ENCODE peak calls at places on chromosomes 12 and 14, in eight cellular contexts. K is keratinocyte; N is choroid plexus epithelial cell; S is ovary; Q is IMR-90; X is foreskin fibroblast; R is endothelial cell of umbilical vein; O is CD8-positive, alpha-beta T cell. G is an unnamed sample.

GRCh38 chr12:44015333-44015941 is 179.6 kb downstream of the TMEM117 start:
- DNase-seq in N (peak), R (peak), X (peak), S (no peak), Q (peak), O (no peak), K (peak), G (peak)

GRCh38 chr12:12004524-12004923 is 66.2 kb upstream of the BCL2L14 start:
- DNase-seq in R (no peak), O (no peak), X (no peak), N (no peak), S (no peak), K (no peak), Q (no peak), G (peak)

GRCh38 chr14:71662291-71662790 is 269.9 kb upstream of the RGS6 start:
- DNase-seq in R (no peak), N (no peak), Q (no peak), O (no peak), S (no peak), K (no peak), X (no peak), G (no peak)

GRCh38 chr12:76240281-76240680 is 107.9 kb downstream of the BBS10 start:
- DNase-seq in N (no peak), X (no peak), K (no peak), R (no peak), S (no peak), Q (no peak), O (no peak), G (no peak)

GRCh38 chr12:570237-570925 is 92.9 kb downstream of the NINJ2 start:
- DNase-seq in O (no peak), N (peak), Q (peak), R (peak), S (peak), K (no peak), X (peak), G (peak)

GRCh38 chr12:105705765-105706164 is 375.3 kb downstream of the C12orf75 start:
- DNase-seq in R (peak), Q (peak), X (peak), K (no peak), S (peak), N (peak), O (no peak), G (peak)

GRCh38 chr12:105888696-105889095 is 250.1 kb downstream of the NUAK1 start:
- DNase-seq in Q (peak), X (no peak), O (no peak), R (no peak), S (no peak), N (no peak), K (no peak), G (peak)

GRCh38 chr12:88431245-88431644 is 149.0 kb downstream of the KITLG start:
- DNase-seq in K (no peak), Q (no peak), O (no peak), S (no peak), N (no peak), R (no peak), X (no peak), G (no peak)

GRCh38 chr14:40204441-40205175 is 772.4 kb upstream of the FBXO33 start:
- DNase-seq in N (no peak), O (no peak), R (no peak), K (no peak), S (no peak), Q (no peak), X (no peak), G (no peak)

GRCh38 chr12:93111791-93112208 is 182.7 kb upstream of the EEA1 start:
- DNase-seq in R (peak), N (no peak), X (no peak), K (no peak), S (no peak), Q (no peak), O (no peak), G (no peak)

GRCh38 chr12:7994731-7995205 is 37.7 kb upstream of the FOXJ2 start:
- DNase-seq in O (no peak), Q (peak), S (no peak), N (peak), K (peak), X (peak), R (no peak), G (peak)

GRCh38 chr12:7989827-7990491 is 42.6 kb upstream of the FOXJ2 start:
- DNase-seq in R (peak), X (no peak), Q (peak), N (no peak), S (no peak), K (no peak), O (peak), G (no peak)

DNA sequence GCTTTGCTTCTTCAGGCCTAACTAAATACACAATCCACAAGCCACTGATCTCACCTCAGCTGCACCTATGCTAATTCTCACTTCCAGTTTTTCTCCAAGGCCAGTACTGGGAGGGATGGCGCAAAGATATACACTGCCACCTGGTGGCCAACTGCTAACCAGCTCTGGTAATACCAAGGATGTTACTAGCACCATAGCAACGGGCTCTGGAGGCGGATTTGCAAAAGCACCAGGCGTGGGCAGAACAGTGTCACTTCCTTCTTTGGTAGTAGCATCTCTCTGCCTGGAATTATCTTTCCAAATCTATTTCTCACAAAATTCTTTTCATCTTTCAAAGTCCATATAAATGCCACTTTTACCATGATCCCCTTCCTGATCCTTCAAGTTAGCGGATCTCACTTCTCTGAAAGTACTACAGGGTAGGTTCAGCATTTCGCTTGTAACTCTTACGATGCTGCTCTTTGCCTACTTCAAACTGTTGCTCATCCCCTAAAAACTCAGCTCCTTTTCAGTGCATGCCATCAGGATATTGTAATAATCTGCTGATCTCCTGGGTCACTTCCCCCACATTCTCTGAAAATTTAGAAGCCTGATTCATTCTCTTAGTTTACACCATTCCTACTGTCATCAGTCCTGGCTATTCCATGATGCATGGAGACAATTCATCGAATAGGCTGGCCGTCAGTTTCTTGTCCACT is 37.1 kb upstream of the FOXJ2 start:
- DNase-seq in N (peak), S (peak), O (peak), Q (peak), X (peak), K (peak), R (peak), G (peak)
- H3K4me3 ChIP-seq in N (no peak), S (no peak), O (no peak), Q (peak), X (peak), K (no peak), R (no peak), G (no peak)

DNA sequence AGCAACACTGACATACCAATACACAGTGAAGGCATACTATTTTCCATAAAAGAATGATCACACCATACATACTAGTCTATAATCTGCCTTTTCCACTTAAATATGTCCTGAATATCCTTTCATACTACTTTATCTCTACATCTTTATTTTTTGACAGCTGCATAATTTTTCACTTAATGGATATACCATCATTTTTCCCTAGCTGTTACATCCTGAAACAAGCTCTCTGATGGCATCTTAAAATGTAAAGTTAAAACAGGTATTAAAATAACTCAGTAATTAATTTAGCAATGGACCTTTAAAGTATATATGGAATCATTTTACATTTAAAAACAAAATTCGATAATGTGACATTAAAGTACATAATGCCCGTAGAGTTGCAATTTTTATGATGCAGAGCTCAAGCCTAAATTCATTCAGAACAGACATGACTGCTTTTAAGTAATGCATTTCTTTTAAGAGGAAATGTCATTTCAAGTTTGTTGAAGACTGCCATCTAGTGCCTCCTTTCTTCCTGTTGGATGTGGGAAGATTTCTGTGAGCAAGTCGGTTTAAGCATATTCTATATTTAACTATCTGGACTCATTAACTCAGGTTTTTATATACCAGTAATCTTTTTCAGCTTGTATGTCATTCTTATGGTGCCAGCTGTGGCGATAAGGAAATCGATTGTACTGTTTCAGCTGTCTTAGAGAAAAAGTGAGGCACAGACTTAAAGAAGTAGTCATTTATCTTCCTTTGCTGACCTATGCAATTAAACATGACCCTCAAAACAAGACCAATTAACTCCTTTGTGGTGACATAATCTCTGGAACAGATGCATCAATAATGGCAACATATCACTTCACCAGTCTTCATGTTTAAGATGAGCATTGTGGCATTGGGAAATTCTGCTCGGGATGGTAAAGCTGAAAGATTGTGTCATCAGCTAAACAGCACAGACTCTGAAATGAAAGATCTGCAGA is 20.3 kb downstream of the PRICKLE1 start:
- DNase-seq in N (peak), K (no peak), R (peak), X (peak), Q (peak), S (no peak), O (no peak), G (peak)
- TF ChIP-seq CTCF in N (peak), K (peak), R (peak), X (peak), Q (peak), S (peak), O (no peak), G (peak)

DNA sequence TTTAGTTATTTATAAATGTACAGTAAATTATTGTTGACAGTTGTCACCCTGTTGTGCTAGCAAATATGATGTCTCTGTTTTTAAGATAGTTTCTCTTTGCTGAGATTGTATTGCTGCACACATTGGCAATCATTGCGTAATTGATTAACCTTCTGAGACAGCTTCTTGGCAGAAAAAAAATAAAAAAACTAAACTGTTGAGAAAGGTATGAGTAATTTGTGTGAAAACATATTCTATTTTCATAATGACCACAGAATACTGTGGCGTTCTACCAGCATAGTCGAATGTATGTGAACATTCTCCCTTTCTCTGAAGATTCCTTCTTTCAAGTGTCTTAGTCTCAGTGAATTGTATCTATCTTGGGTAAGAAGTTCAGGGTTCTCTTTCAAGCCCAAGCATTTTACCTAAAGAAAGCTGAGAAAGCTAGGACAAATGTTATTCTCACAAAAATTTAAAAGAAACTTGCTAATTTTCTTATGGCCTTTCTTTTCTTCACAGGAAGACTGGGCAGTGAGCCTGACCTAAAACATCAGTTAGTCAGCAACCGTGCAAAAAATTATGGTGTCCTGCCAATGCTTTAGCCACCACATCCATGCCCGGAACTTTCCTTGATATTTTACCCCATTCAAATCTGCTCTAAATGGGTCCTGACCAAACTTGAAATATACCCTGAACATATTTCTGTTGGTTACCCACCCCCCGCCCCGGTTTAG is 69.0 kb upstream of the REP15 start:
- DNase-seq in S (peak), X (peak), O (no peak), K (no peak), Q (peak), R (peak), N (peak), G (peak)
- H3K4me3 ChIP-seq in S (no peak), X (no peak), O (no peak), K (no peak), Q (no peak), R (no peak), N (no peak), G (no peak)

GRCh38 chr12:9380650-9381049 is 172.5 kb upstream of the PZP start:
- DNase-seq in X (no peak), Q (no peak), K (no peak), N (no peak), S (no peak), R (no peak), O (no peak), G (no peak)

GRCh38 chr12:9379023-9379742 is 171.0 kb upstream of the PZP start:
- DNase-seq in X (no peak), N (no peak), S (no peak), K (no peak), R (no peak), Q (no peak), O (no peak), G (no peak)

GRCh38 chr12:9383585-9383984 is 175.4 kb upstream of the PZP start:
- DNase-seq in N (no peak), X (no peak), K (no peak), O (no peak), S (no peak), Q (no peak), R (no peak), G (no peak)

GRCh38 chr12:9381619-9382018 is 173.4 kb upstream of the PZP start:
- DNase-seq in N (no peak), K (no peak), X (no peak), Q (no peak), S (no peak), O (no peak), R (no peak), G (no peak)

DNA sequence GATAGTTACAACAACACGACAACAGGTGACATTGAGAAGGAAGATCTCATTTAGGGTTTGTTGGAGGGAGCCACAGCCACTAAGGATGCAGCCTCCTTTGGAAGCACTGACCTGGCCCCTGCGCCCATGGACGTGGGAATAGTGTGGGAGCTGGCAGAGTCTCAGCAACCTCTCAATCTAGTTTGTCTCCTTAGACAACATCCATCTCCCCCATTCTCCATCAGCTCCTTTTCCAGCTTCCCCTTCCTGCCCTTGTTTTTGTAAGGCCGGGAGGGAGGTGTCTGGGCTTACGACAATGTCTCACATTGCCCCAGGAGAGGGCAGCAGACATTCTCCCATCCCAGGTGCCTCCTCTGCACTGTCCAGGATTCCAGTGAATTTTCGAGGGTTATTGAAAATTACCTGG is 170.2 kb upstream of the PZP start:
- DNase-seq in K (no peak), X (no peak), O (no peak), N (peak), S (no peak), Q (no peak), R (peak), G (no peak)
- TF ChIP-seq CTCF in K (peak), X (peak), O (no peak), N (peak), S (no peak), Q (no peak), R (no peak), G (peak)

GRCh38 chr12:124774462-124775167 is 89.0 kb downstream of the SCARB1 start:
- DNase-seq in X (peak), R (no peak), N (peak), S (peak), Q (peak), O (no peak), K (peak), G (peak)
- H3K4me3 ChIP-seq in X (peak), R (no peak), N (peak), S (peak), Q (peak), O (no peak), K (no peak), G (no peak)

DNA sequence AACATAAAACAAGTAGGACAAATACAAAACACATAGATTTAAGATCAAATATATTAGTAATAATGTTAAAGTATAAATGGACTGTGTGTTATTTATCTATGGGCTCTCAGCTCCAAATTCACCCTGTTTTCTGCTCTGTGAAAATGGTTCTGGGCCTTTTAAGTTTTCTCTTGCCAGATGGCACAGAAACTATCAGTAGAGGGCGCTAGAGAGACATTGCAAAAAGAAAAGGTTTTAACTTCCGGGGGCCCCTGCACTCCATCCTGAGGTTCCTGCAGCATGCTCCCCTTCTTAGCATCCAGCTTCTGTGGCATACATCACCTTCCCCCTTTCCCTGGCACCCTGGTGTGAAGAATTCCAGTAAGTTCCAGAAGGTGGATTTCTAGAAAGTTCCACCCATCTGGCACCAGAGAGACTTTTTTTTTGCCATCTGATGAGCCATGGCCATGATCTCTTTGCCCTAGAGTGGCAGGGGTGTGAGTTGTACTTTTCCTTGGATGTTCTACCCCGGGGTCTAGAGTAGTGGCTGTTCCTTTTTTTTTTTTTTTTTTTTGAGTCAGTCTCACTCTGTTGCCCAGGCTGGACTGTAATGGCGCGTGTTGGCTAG is 29.3 kb downstream of the ZCRB1 start:
- DNase-seq in K (no peak), N (peak), Q (no peak), X (peak), S (no peak), R (no peak), O (no peak), G (no peak)
- TF ChIP-seq CTCF in K (peak), N (peak), Q (peak), X (peak), S (no peak), R (peak), O (no peak), G (peak)

G was measured in astrocyte of the cerebellum.